ENCODE peak calls at places on chromosome 1, in four cellular contexts. C is MM.1S, D is epithelial cell of proximal tubule, B is neural progenitor cell. U is an unnamed sample.

GRCh38 chr1:246355421-246356230 is 151.5 kb downstream of the SMYD3 start:
- DNase-seq in C (no peak), D (no peak), B (peak), U (no peak)

GRCh38 chr1:203161703-203162102 is 13.9 kb downstream of the MYBPH start:
- DNase-seq in C (no peak), D (no peak), B (no peak), U (no peak)

GRCh38 chr1:168689726-168690602 is 39.0 kb downstream of the DPT start:
- DNase-seq in C (no peak), D (no peak), B (no peak), U (no peak)

GRCh38 chr1:19815801-19816736 is 986 bp upstream of the RNF186 start:
- DNase-seq in C (peak), D (no peak), B (no peak), U (no peak)

GRCh38 chr1:242828828-242829227 is 304.3 kb upstream of the PLD5 start:
- DNase-seq in C (no peak), D (no peak), B (peak), U (no peak)

GRCh38 chr1:228937851-228938247 is 202.6 kb downstream of the RHOU start:
- DNase-seq in C (no peak), D (no peak), B (peak), U (no peak)

GRCh38 chr1:221708076-221708571 is 33.8 kb downstream of the DUSP10 start:
- DNase-seq in C (no peak), D (no peak), B (no peak), U (peak)

GRCh38 chr1:172149377-172149776 is 271.1 kb upstream of the C1orf105 start:
- DNase-seq in C (no peak), D (no peak), B (no peak), U (no peak)

GRCh38 chr1:152514715-152515453 is 602 bp downstream of the CRCT1 start:
- DNase-seq in C (no peak), D (no peak), B (no peak), U (no peak)

GRCh38 chr1:162561616-162562451 is at the start of gene UAP1:
- DNase-seq in C (peak), D (no peak), B (no peak), U (peak)

DNA sequence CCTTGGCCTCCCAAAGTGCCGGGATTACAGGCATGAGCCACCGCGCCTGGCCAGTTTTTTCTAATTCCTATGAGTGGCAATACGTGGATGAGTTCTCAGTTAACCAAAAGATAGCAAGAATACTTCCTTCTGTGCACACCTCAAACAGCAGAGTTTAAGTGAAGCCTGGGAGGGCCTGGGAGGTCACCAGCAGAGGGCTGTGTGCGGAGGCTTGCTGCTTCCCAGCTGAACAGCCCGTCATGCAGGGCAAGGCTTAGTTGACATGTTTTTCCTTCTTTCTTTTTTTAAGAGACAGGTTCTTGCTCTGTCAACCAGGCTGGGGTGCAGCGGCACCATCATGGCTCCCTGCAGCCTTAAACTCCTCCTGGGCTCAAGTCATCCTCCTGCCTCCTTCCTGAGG is 17.8 kb downstream of the GNG4 start:
- DNase-seq in C (no peak), D (no peak), B (peak), U (no peak)
- TF ChIP-seq CTCF in C (no peak), D (no peak), B (peak), U (no peak)

DNA sequence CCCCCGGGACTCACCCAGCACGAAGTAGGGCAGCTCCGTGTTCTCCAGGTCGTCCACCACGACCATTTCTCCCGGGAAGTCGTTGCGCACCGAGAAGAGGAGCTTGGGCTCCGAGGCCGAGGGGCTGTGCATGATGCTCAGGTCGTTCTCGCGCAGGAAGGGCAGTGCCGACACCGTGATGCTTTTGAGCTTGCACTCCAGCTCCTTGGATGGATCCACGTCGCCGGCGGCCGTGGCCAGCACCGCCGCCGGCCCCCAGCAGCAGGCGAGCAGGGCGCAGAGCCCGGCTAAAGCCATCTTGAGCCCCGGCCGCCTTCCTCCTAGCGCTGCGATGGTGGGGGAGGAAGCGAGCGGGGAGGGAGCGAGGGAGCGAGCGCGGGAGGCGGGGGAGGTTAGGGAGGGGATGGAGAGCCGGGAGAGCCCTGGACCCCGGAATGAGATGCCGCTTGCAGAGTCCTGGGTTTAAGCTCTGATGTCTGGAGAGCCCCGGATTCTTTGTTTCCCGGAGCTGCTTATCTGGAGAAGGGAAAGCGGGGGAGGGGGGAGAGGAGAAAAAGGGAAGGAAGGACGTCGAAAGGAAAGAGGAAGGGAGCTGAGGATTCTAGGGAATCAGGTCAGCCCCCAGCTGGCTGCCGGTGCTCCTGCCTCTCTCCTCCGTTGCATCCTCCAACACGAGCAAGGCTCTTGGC is at the start of gene ASTN1:
- DNase-seq in C (no peak), D (no peak), B (peak), U (no peak)
- H3K4me3 ChIP-seq in C (no peak), D (peak), B (peak), U (no peak)

DNA sequence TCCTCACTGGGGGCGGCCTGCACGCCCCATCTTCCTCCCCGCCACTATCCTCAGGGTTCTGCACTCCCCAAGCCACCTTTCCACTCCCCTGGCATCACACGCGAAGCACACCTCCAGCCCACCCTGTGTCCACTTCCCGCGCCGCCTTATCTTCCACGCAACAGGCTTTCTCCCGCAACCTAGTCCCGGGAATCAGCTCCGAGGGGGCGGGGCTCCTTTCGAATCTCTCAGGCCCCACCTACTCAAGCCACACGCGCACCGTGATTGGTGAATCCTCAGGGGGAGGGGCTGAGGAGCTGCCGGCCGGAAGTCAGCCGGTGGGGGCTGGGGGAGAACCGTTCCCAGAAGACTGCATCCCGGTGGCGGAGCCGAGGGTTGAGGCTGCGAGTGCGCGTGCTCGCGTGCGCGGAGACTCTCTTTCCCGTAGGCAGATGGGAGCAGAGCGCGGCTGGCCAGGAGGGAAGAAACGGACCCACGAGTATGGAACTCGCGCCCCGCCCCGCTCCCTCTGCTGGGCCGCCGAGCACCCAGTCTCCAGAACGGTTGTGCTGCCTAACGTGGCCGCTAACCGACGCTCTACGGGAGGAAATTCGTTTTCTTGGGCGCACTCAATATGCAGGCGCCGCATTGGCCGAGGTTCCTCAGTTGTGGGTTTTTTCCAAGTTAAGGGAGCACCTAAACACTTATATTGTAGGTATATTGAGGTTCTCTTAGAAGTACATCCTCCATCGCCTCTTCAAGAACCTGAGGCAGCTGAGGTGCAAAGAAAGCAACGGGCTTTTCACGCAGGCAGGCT is at the start of gene PSRC1:
- DNase-seq in C (peak), D (no peak), B (peak), U (peak)
- TF ChIP-seq CTCF in C (peak), D (peak), B (peak), U (peak)

GRCh38 chr1:216929870-216930582 is 206.8 kb upstream of the ESRRG start:
- DNase-seq in C (no peak), D (peak), B (no peak), U (no peak)

GRCh38 chr1:216927111-216927510 is 203.9 kb upstream of the ESRRG start:
- DNase-seq in C (no peak), D (no peak), B (peak), U (no peak)

GRCh38 chr1:216923601-216924000 is 200.4 kb upstream of the ESRRG start:
- DNase-seq in C (no peak), D (no peak), B (peak), U (no peak)

GRCh38 chr1:216926681-216927080 is 203.5 kb upstream of the ESRRG start:
- DNase-seq in C (no peak), D (no peak), B (peak), U (no peak)

GRCh38 chr1:216925962-216926361 is 202.7 kb upstream of the ESRRG start:
- DNase-seq in C (no peak), D (no peak), B (no peak), U (no peak)
- H3K4me3 ChIP-seq in C (no peak), D (no peak), B (no peak), U (no peak)

DNA sequence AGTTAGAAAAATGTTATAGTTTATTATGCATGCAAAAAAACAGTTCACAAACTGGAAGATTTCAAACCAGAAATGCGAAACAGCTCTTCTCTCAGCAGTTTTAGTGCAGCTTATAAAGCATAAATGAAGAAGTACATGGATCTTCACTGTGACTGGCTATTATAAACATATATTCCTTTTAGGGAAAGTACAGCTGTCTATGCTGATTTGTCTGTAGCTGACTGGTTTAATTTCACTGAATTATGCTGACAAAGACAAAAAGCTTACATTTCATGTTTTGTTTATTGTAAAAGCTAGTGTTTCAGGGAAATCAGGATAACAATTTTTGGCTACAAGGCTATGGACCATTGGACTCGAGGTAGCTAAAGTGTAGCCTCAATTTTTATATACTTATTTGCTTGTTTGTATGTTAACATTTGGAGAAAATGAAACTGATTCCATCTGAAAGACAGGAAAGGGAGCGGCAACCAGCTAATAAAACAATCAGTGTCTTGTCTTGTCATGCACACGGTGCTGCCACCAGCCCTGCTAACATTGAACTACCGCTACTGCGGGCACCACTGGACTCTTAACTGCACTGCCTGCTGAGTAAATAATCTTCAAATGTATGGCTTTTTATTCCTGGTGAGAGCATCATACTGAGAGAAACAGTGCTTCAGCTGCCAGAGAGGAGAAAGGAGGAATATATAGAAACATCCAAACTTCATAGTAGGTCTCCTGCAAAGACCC is 480.1 kb downstream of the COL11A1 start:
- DNase-seq in C (no peak), D (no peak), B (no peak), U (no peak)
- TF ChIP-seq CTCF in C (no peak), D (no peak), B (no peak), U (no peak)

U was measured in GM12865.